ENCODE peak calls at places on chromosome 14, in four cellular contexts. E, S, Z and T are unnamed samples.

GRCh38 chr14:35669782-35670181 is 135.8 kb downstream of the INSM2 start:
- DNase-seq in E (no peak), S (no peak), Z (peak), T (no peak)

GRCh38 chr14:30656190-30656632 is 34.1 kb downstream of the SCFD1 start:
- DNase-seq in E (no peak), S (peak), Z (peak), T (peak)

GRCh38 chr14:29913550-29913949 is 14.1 kb downstream of the PRKD1 start:
- DNase-seq in E (no peak), S (no peak), Z (no peak), T (no peak)

GRCh38 chr14:82113710-82114109 is 580.1 kb upstream of the SEL1L start:
- DNase-seq in E (no peak), S (peak), Z (no peak), T (no peak)

GRCh38 chr14:54572316-54572715 is 5.4 kb downstream of the SAMD4A start:
- DNase-seq in E (no peak), S (peak), Z (peak), T (peak)

GRCh38 chr14:21039059-21039422 is 3.1 kb upstream of the RNASE7 start:
- DNase-seq in E (no peak), S (no peak), Z (no peak), T (no peak)

GRCh38 chr14:25048170-25049126 is 1.5 kb downstream of the STXBP6 start:
- DNase-seq in E (no peak), S (no peak), Z (no peak), T (no peak)

GRCh38 chr14:100712490-100712889 is 14.2 kb upstream of the DLK1 start:
- DNase-seq in E (no peak), S (peak), Z (no peak), T (no peak)

GRCh38 chr14:57274551-57274950 is 5.8 kb downstream of the AP5M1 start:
- DNase-seq in E (no peak), S (no peak), Z (no peak), T (no peak)

DNA sequence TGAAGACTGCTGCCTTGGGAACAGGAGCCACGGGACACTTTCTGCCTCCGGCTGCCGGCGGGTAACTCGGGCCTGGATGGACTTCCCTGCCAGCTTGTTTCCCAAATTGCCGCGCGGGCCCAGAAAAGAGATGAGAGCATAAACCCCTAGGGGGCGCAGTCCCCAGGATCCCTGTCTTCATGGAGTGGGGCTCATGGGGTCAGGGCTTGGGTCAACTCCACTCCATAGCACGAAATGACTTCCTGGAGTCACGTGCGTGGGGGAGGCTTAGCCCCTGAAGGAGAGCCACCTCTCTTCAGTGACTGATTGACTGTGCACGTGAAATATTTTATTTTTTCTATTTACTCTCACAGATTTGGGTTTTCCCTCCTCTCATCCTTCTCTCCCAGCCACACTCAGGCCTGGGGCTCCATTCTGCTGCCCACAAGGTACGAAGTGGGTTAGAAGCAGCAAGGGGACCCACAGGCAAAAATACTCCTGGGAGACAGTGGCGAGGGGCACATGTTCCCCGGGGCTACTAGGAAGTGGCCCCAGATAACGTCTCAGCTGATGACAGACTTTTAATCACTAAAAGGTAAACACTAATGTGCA is 10.0 kb downstream of the PGF start:
- DNase-seq in E (no peak), S (peak), Z (peak), T (no peak)
- TF ChIP-seq CTCF in E (peak), S (peak), Z (peak), T (peak)

GRCh38 chr14:105440992-105441391 is 21.4 kb downstream of the MTA1 start:
- DNase-seq in E (no peak), S (no peak), Z (no peak), T (no peak)

GRCh38 chr14:105437723-105438500 is 18.3 kb downstream of the MTA1 start:
- DNase-seq in E (no peak), S (no peak), Z (no peak), T (no peak)

GRCh38 chr14:105440554-105440900 is 20.9 kb downstream of the MTA1 start:
- DNase-seq in E (no peak), S (no peak), Z (no peak), T (no peak)

GRCh38 chr14:105439179-105439578 is 19.6 kb downstream of the MTA1 start:
- DNase-seq in E (no peak), S (no peak), Z (no peak), T (no peak)

GRCh38 chr14:105439710-105440553 is 20.3 kb downstream of the MTA1 start:
- DNase-seq in E (no peak), S (peak), Z (peak), T (no peak)
- TF ChIP-seq CTCF in E (no peak), S (peak), Z (peak), T (no peak)

GRCh38 chr14:78595797-78596196 is 425.6 kb downstream of the NRXN3 start:
- DNase-seq in E (no peak), S (no peak), Z (peak), T (no peak)
- TF ChIP-seq CTCF in E (peak), S (no peak), Z (no peak), T (no peak)

DNA sequence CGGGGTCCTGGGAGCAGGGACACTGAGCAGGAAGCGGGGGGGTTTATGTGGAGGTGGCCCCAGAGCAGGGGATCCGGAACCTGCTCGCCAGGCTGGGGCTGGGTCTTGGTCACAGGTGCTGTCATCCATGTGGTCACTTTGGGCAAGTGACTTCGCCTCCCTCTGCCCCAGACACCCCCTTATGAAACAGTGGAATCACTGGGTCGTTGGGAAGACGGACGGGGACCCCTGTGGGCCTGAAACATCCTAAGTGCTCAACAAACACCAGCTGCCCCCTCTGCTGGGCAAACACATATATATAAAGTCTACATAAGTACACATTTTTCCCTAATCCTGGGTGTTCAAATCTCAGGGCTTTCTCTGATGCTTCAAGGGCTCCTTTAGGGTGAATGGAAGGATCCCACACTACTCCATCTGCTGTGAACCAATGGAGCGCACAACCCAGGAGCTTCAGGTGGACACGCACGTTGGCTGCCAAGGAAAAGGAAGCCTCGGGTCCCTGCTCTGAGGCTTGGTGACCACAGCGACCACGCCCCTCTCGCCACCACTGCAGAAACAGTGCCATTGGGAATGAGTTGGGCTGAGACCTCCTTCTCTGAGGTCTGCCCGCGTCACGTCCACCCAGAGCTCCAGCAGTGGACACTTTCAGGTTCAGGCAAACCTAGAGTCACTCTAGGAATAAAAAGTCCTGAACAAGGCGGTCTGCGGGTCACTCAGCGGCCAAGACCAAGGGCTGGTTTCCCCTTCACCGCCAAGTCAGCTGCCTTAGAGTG is 54.6 kb downstream of the CDC42BPB start:
- DNase-seq in E (no peak), S (no peak), Z (peak), T (no peak)
- TF ChIP-seq CTCF in E (peak), S (no peak), Z (no peak), T (no peak)

DNA sequence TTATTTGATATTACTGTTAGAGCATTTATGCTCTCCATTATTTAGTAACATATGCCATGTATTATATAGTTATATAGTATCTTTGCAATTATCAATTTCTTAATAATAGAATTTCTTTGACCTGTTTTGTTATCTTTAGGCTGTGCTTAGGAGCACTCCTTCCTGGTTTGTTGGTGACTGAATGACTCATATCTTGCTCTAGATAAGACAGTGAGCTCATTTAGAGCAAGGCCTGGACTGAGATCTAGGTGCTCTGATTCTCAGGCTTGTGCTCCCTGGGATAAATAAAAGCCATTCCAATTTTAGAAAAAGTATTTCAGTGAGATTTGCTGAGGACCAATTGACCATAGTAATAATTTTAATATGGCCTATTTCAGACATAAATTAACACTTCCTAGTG is 951.2 kb downstream of the FLRT2 start:
- DNase-seq in E (no peak), S (peak), Z (no peak), T (no peak)
- TF ChIP-seq CTCF in E (no peak), S (no peak), Z (no peak), T (no peak)